ENCODE peak calls at places on chromosomes 1 and 21, in five cellular contexts. W, P, D, N and F are unnamed samples.

GRCh38 chr21:38525454-38525853 is 27.2 kb upstream of the ERG start:
- DNase-seq in W (no peak), P (no peak), D (no peak), N (no peak), F (no peak)

GRCh38 chr1:245361951-245362350 is 207.2 kb downstream of the KIF26B start:
- DNase-seq in W (no peak), P (no peak), D (no peak), N (no peak), F (no peak)

GRCh38 chr1:50829010-50829958 is 130.8 kb downstream of the FAF1 start:
- DNase-seq in W (no peak), P (no peak), D (no peak), N (peak), F (no peak)

GRCh38 chr21:45979651-45980050 is 1.9 kb upstream of the COL6A1 start:
- DNase-seq in W (no peak), P (no peak), D (no peak), N (no peak), F (no peak)

GRCh38 chr1:28812669-28813468 is 899 bp downstream of the OPRD1 start:
- DNase-seq in W (no peak), P (no peak), D (no peak), N (no peak), F (no peak)

GRCh38 chr1:66445492-66446181 is 88.3 kb upstream of the SGIP1 start:
- DNase-seq in W (no peak), P (no peak), D (no peak), N (no peak), F (peak)

GRCh38 chr1:12541274-12542137 is 76.5 kb downstream of the DHRS3 start:
- DNase-seq in W (no peak), P (no peak), D (no peak), N (peak), F (no peak)

GRCh38 chr1:15885701-15886612 is 38.5 kb downstream of the SPEN start:
- DNase-seq in W (no peak), P (no peak), D (peak), N (peak), F (peak)

GRCh38 chr21:33121715-33122475 is 52.0 kb downstream of the OLIG1 start:
- DNase-seq in W (no peak), P (no peak), D (no peak), N (peak), F (no peak)

GRCh38 chr1:89878256-89878655 is 57.4 kb downstream of the LRRC8D start:
- DNase-seq in W (no peak), P (no peak), D (no peak), N (no peak), F (no peak)

GRCh38 chr21:43734830-43735229 is 15.9 kb downstream of the PDXK start:
- DNase-seq in W (no peak), P (no peak), D (no peak), N (peak), F (no peak)

GRCh38 chr1:147641695-147642592 is 28.4 kb downstream of the ACP6 start:
- DNase-seq in W (peak), P (no peak), D (no peak), N (peak), F (no peak)

GRCh38 chr1:36125129-36125991 is at the start of gene COL8A2:
- DNase-seq in W (no peak), P (no peak), D (no peak), N (peak), F (no peak)

GRCh38 chr1:202112864-202113689 is 9.6 kb upstream of the GPR37L1 start:
- DNase-seq in W (no peak), P (no peak), D (no peak), N (no peak), F (no peak)

GRCh38 chr1:237012789-237013383 is 8.6 kb upstream of the MT1HL1 start:
- DNase-seq in W (peak), P (no peak), D (no peak), N (peak), F (no peak)

GRCh38 chr1:192973988-192974387 is 85.2 kb downstream of the UCHL5 start:
- DNase-seq in W (no peak), P (no peak), D (no peak), N (no peak), F (no peak)

GRCh38 chr1:232547938-232548484 is 81.9 kb downstream of the SIPA1L2 start:
- DNase-seq in W (no peak), P (no peak), D (no peak), N (no peak), F (no peak)

GRCh38 chr1:96519851-96520281 is 201.7 kb upstream of the PTBP2 start:
- DNase-seq in W (no peak), P (no peak), D (no peak), N (no peak), F (no peak)

GRCh38 chr1:95701450-95702173 is 467.6 kb downstream of the RWDD3 start:
- DNase-seq in W (no peak), P (no peak), D (no peak), N (no peak), F (no peak)

GRCh38 chr21:42632336-42632751 is 21.1 kb upstream of the PDE9A start:
- DNase-seq in W (no peak), P (no peak), D (no peak), N (no peak), F (no peak)

GRCh38 chr1:162151900-162152829 is 82.7 kb downstream of the NOS1AP start:
- DNase-seq in W (no peak), P (no peak), D (no peak), N (peak), F (peak)

GRCh38 chr1:162688521-162688920 is 56.3 kb downstream of the DDR2 start:
- DNase-seq in W (no peak), P (no peak), D (no peak), N (no peak), F (no peak)